ENCODE peak calls at places on chromosomes 6 and 20, in six cellular contexts. L is mucosa of descending colon, M is tibial nerve, U is heart right ventricle, J is HCT116, N is thoracic aorta. S is an unnamed sample. For H3K4me1, the result is how much of the 10 kb centered on the place peaks cover.

GRCh38 chr20:4026093-4026601 is 10.8 kb upstream of the RNF24 start:
- DNase-seq in J (no peak), U (peak), M (no peak), L (no peak), N (no peak), S (no peak)

GRCh38 chr6:38141716-38142115 is 322.2 kb downstream of the ZFAND3 start:
- DNase-seq in U (no peak), N (no peak), M (no peak), J (no peak), L (no peak), S (no peak)

GRCh38 chr6:132052096-132052495 is 100.9 kb upstream of the CCN2 start:
- DNase-seq in J (no peak), N (no peak), L (no peak), M (no peak), U (no peak), S (no peak)

GRCh38 chr20:39574061-39574460 is 611.9 kb downstream of the DHX35 start:
- DNase-seq in N (no peak), J (no peak), L (no peak), U (no peak), M (no peak), S (no peak)

GRCh38 chr20:5401277-5401676 is 84.5 kb upstream of the PROKR2 start:
- DNase-seq in U (no peak), N (no peak), L (no peak), J (no peak), M (no peak), S (no peak)

GRCh38 chr6:75202676-75203131 is 3.1 kb downstream of the COL12A1 start:
- DNase-seq in L (no peak), M (peak), N (no peak), U (no peak), J (no peak), S (no peak)

GRCh38 chr6:152771061-152771687 is 20.6 kb downstream of the VIP start:
- DNase-seq in N (no peak), L (no peak), U (no peak), J (no peak), M (no peak), S (no peak)

GRCh38 chr6:91816335-91816734 is 1229.5 kb upstream of the MAP3K7 start:
- DNase-seq in U (no peak), N (no peak), L (no peak), J (no peak), M (no peak), S (no peak)

GRCh38 chr6:161168281-161168891 is 105.5 kb downstream of the AGPAT4 start:
- DNase-seq in N (no peak), M (peak), J (peak), L (no peak), U (peak), S (no peak)

GRCh38 chr6:142912125-142912524 is 32.9 kb downstream of the HIVEP2 start:
- DNase-seq in U (no peak), J (no peak), L (no peak), M (no peak), N (no peak), S (no peak)

GRCh38 chr6:17628873-17629272 is 28.8 kb downstream of the FAM8A1 start:
- DNase-seq in M (no peak), U (no peak), N (no peak), J (no peak), L (no peak), S (no peak)

GRCh38 chr6:13117561-13117960 is 210.8 kb downstream of the TBC1D7 start:
- DNase-seq in N (no peak), U (no peak), J (no peak), L (no peak), M (no peak), S (no peak)

GRCh38 chr6:13302291-13302690 is 26.0 kb downstream of the TBC1D7 start:
- DNase-seq in L (no peak), M (no peak), U (no peak), N (no peak), J (no peak), S (no peak)

GRCh38 chr6:33424855-33425667 is 5.2 kb downstream of the SYNGAP1 start:
- DNase-seq in N (no peak), J (no peak), U (peak), M (no peak), L (peak), S (no peak)

GRCh38 chr20:25220810-25221591 is 25.5 kb downstream of the ENTPD6 start:
- DNase-seq in N (no peak), L (peak), M (no peak), U (no peak), J (no peak), S (peak)

GRCh38 chr6:55130806-55131324 is 43.5 kb upstream of the HCRTR2 start:
- DNase-seq in M (no peak), L (no peak), J (no peak), N (no peak), U (no peak), S (no peak)

GRCh38 chr6:132797975-132798819 is at the start of gene SLC18B1:
- DNase-seq in M (peak), N (no peak), J (no peak), U (peak), L (peak), S (peak)

GRCh38 chr20:1326031-1326930 is 2.7 kb downstream of the SDCBP2 start:
- DNase-seq in N (no peak), M (no peak), J (no peak), U (peak), L (peak), S (no peak)

GRCh38 chr6:106046116-106046853 is 39.9 kb upstream of the PRDM1 start:
- DNase-seq in U (no peak), M (no peak), J (no peak), N (no peak), L (no peak), S (no peak)

GRCh38 chr20:16922834-16923233 is 174.7 kb downstream of the OTOR start:
- DNase-seq in N (no peak), L (no peak), J (no peak), U (no peak), M (no peak), S (no peak)

GRCh38 chr20:44228465-44229258 is 18.1 kb upstream of the OSER1 start:
- DNase-seq in L (no peak), J (no peak), M (no peak), U (no peak), N (no peak), S (no peak)

GRCh38 chr6:154460306-154461071 is 50.0 kb downstream of the CNKSR3 start:
- DNase-seq in L (no peak), J (no peak), N (no peak), U (no peak), M (no peak), S (no peak)

GRCh38 chr6:110002676-110003075 is 24.6 kb downstream of the GPR6 start:
- DNase-seq in M (no peak), J (no peak), U (no peak), N (no peak), L (no peak), S (no peak)

GRCh38 chr20:34388678-34389077 is 25.6 kb downstream of the ITCH start:
- DNase-seq in L (no peak), J (no peak), M (no peak), N (no peak), U (no peak), S (no peak)
- H3K4me1 ChIP-seq in L (under half), J (half or more), M (under half), N (under half), U (half or more), S (half or more)

DNA sequence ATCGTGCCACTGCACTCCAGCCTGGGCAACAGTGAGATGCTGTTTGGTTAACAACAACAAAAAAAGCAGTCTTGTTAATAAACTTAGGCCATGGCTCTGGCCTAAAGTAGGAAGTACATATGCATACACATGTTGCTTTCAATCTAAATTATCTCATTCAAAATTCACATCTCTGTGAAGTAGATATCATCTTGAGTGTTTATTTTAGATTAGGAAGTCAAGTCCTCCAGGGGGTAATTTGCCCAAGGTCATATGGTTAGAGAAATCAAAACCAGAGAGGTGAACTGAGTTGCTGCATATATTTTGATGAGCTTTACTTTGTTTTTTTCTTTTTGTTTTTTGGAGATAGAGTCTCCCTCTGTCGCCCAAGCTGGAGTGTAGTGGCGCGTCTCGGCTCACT is 52.8 kb downstream of the B4GALT5 start:
- DNase-seq in N (no peak), U (no peak), J (no peak), L (no peak), M (no peak), S (no peak)
- H3K4me1 ChIP-seq in N (under half), U (half or more), J (under half), L (under half), M (under half), S (half or more)

GRCh38 chr6:79070206-79070825 is 7.7 kb downstream of the PHIP start:
- DNase-seq in L (no peak), J (no peak), U (no peak), M (no peak), N (no peak), S (no peak)
- H3K4me1 ChIP-seq in L (under half), J (under half), U (under half), M (under half), N (half or more), S (half or more)

GRCh38 chr6:139149383-139149782 is 14.5 kb downstream of the HECA start:
- DNase-seq in M (no peak), U (peak), N (no peak), J (no peak), L (no peak), S (no peak)
- H3K4me1 ChIP-seq in M (under half), U (half or more), N (under half), J (under half), L (under half), S (half or more)

GRCh38 chr20:57400821-57401564 is 9.8 kb downstream of the RBM38 start:
- DNase-seq in L (peak), J (no peak), N (no peak), M (no peak), U (no peak), S (no peak)
- H3K4me1 ChIP-seq in L (under half), J (under half), N (under half), M (under half), U (half or more), S (under half)

DNA sequence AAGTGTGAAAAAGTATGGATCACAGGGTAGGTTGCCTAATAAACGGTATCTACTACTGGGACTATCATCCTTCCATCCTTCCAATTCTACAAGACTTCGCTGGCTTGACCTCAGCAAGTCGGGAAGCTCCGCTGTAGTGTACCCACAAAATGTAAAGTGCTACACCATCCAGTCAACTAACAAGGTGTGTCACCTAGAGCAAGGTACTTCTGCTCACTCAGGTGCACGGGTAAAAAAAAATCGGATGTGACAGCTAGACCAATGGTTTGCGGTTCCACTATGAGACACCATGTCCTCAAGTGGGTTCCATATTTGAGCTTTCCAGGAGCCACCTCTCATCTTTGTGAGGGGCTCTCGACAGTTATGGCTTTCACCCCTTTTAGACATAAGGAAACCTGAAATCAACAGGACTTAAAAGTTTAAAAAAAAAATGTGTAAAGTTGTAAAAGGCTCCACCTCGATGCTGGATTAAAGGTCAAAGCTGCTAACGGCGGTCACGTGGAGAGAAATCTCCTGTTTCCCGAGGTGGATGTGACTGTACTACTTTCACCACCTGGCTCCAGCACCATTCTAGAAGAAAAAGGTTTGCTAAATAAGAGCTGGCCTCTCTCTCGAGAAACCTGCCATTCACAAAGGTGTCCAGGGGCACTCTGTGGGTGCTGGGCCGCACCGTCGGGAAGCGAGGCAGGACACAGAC is 661 bp downstream of the ATP5F1E start:
- DNase-seq in M (no peak), U (no peak), J (no peak), L (no peak), N (no peak), S (no peak)
- H3K4me1 ChIP-seq in M (half or more), U (half or more), J (under half), L (under half), N (under half), S (half or more)

DNA sequence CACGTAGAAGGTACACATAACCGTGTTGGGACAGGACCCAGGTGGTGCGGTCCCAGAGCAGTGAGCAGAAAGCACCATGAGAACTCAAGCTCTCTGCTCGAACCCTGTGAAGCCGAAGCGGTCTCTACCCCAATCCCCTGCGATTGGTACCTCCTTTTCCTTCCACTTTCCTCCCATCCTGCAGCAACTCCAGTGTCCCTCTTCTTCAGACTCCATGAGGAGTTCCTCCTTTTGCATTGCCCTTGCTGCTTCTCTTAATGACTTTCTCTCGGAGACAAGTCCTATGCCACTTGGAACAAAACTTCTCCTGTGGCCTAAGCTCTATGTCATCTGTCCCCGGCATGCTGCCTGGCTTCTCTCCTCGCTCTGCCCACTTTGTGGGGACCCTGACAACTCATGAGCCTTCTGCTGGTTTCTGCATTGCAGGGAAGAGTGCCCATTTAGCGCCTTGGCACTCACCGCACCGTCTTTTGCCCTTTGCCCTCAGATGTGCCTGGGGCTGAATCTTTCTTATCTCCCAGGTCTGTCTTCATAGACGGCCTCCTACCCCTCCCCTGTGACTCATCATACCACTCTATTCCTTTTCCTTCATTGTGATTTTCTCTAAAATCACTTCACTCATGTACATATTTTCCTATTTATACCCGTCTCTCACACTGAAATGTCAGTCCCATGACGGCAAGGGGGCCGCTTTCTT is 9.2 kb upstream of the ZNF831 start:
- DNase-seq in M (no peak), L (no peak), N (no peak), U (no peak), J (no peak), S (no peak)
- H3K4me1 ChIP-seq in M (under half), L (under half), N (under half), U (under half), J (under half), S (under half)

GRCh38 chr6:46900266-46900665 is 21.5 kb downstream of the ADGRF5 start:
- DNase-seq in J (no peak), N (no peak), U (no peak), M (no peak), L (no peak), S (no peak)
- H3K4me1 ChIP-seq in J (under half), N (under half), U (half or more), M (under half), L (under half), S (under half)

GRCh38 chr20:41048475-41049242 is 20.0 kb downstream of the TOP1 start:
- DNase-seq in L (no peak), M (no peak), N (no peak), U (no peak), J (no peak), S (no peak)

GRCh38 chr20:41045680-41046079 is 17.1 kb downstream of the TOP1 start:
- DNase-seq in J (no peak), M (no peak), U (no peak), L (no peak), N (no peak), S (no peak)

GRCh38 chr20:41047975-41048305 is 19.3 kb downstream of the TOP1 start:
- DNase-seq in U (no peak), J (no peak), M (no peak), L (no peak), N (no peak), S (no peak)

GRCh38 chr20:41046716-41047115 is 18.1 kb downstream of the TOP1 start:
- DNase-seq in U (no peak), J (no peak), M (no peak), N (no peak), L (no peak), S (no peak)

GRCh38 chr20:41047279-41047974 is 18.8 kb downstream of the TOP1 start:
- DNase-seq in U (no peak), L (no peak), J (no peak), N (no peak), M (no peak), S (no peak)
- H3K4me1 ChIP-seq in U (half or more), L (half or more), J (half or more), N (half or more), M (half or more), S (half or more)

DNA sequence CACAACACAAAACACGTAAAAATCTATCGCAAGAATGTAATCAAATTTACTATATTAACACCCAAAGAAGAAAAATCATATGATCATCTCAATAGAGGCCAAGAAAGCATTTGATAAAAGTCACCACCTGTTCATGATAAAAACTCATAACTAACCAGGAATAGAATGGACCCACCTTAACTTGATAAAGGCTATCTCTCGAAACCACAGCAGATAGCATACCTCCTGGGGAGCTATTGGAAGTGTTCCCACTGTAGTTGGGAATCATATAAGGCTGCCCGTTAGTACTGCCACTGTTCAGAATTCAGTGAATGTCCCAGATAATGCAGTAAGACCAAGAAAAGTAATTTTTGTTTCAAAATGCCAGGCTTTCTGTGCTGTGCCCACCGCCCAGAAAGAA is 21.7 kb downstream of the POFUT1 start:
- DNase-seq in N (no peak), L (no peak), M (no peak), U (no peak), J (no peak), S (no peak)
- H3K4me1 ChIP-seq in N (under half), L (under half), M (under half), U (under half), J (under half), S (under half)

S was measured in stomach.